ENCODE peak calls at places on chromosomes 2 and 18, in four cellular contexts. One of them, this sample, is unnamed.
A peak's percentile ranks its signal among the peaks of the same experiment; 100 is the strongest.

GRCh38 chr18:72119082-72119481 is 425.1 kb downstream of the CBLN2 start:
- DNase-seq in amygdala: no peak
- DNase-seq in left ventricle myocardium inferior: no peak
- DNase-seq in AG09309: no peak
- DNase-seq in this sample: no peak

GRCh38 chr2:191167766-191168165 is 17.0 kb upstream of the STAT4 start:
- DNase-seq in left ventricle myocardium inferior: no peak
- DNase-seq in AG09309: peak; percentile 93
- DNase-seq in amygdala: no peak
- DNase-seq in this sample: no peak

GRCh38 chr2:233832414-233832813 is 21.9 kb downstream of the HJURP start:
- DNase-seq in AG09309: peak; percentile 17
- DNase-seq in amygdala: no peak
- DNase-seq in left ventricle myocardium inferior: no peak
- DNase-seq in this sample: no peak

GRCh38 chr2:180003566-180003965 is 3.5 kb downstream of the CWC22 start:
- DNase-seq in amygdala: no peak
- DNase-seq in left ventricle myocardium inferior: no peak
- DNase-seq in AG09309: no peak
- DNase-seq in this sample: no peak

GRCh38 chr2:106038598-106039375 is 155.3 kb downstream of the UXS1 start:
- DNase-seq in left ventricle myocardium inferior: no peak
- DNase-seq in amygdala: no peak
- DNase-seq in AG09309: no peak
- DNase-seq in this sample: no peak

GRCh38 chr2:70202236-70202806 is 11.5 kb upstream of the C2orf42 start:
- DNase-seq in amygdala: no peak
- DNase-seq in left ventricle myocardium inferior: no peak
- DNase-seq in AG09309: no peak
- DNase-seq in this sample: no peak

GRCh38 chr18:29234751-29235150 is 1057.8 kb upstream of the CDH2 start:
- DNase-seq in AG09309: no peak
- DNase-seq in left ventricle myocardium inferior: no peak
- DNase-seq in amygdala: no peak
- DNase-seq in this sample: no peak

GRCh38 chr18:54938506-54938905 is 20.8 kb downstream of the CCDC68 start:
- DNase-seq in left ventricle myocardium inferior: no peak
- DNase-seq in amygdala: no peak
- DNase-seq in AG09309: no peak
- DNase-seq in this sample: no peak

GRCh38 chr2:218857371-218858137 is 2.1 kb upstream of the WNT6 start:
- DNase-seq in amygdala: no peak
- DNase-seq in left ventricle myocardium inferior: no peak
- DNase-seq in AG09309: no peak
- DNase-seq in this sample: no peak

This sample was measured in posterior cingulate gyrus.